ENCODE peak calls at places on chromosomes 2 and 18, in six cellular contexts. D, U, K, Z, W and A are unnamed samples.

GRCh38 chr2:167784071-167784400 is 463.4 kb downstream of the STK39 start:
- DNase-seq in D (no peak), U (no peak), K (no peak), Z (no peak), W (no peak), A (no peak)

GRCh38 chr18:49006641-49007136 is 55.9 kb upstream of the SMAD7 start:
- DNase-seq in D (peak; percentile 74), U (no peak), K (no peak), Z (no peak), W (no peak), A (no peak)

GRCh38 chr18:7601249-7601620 is 34.1 kb downstream of the PTPRM start:
- DNase-seq in D (peak; percentile 80), U (peak; percentile 26), K (no peak), Z (no peak), W (no peak), A (no peak)

GRCh38 chr2:40962026-40962425 is 510.1 kb upstream of the SLC8A1 start:
- DNase-seq in D (no peak), U (no peak), K (no peak), Z (no peak), W (no peak), A (no peak)

GRCh38 chr2:121075006-121075545 is 209.9 kb downstream of the TFCP2L1 start:
- DNase-seq in D (peak; percentile 99), U (peak; percentile 89), K (peak; percentile 81), Z (no peak), W (peak; percentile 57), A (peak; percentile 93)

GRCh38 chr2:64548795-64549194 is 24.7 kb downstream of the AFTPH start:
- DNase-seq in D (no peak), U (no peak), K (no peak), Z (no peak), W (no peak), A (no peak)

GRCh38 chr2:44941551-44942234 is at the start of gene SIX3:
- DNase-seq in D (peak; percentile 42), U (no peak), K (no peak), Z (no peak), W (peak; percentile 94), A (no peak)

GRCh38 chr2:64295326-64296149 is 151.3 kb upstream of the PELI1 start:
- DNase-seq in D (no peak), U (no peak), K (no peak), Z (no peak), W (no peak), A (no peak)

GRCh38 chr2:11155326-11156059 is at the start of gene SLC66A3:
- DNase-seq in D (peak; percentile 90), U (no peak), K (no peak), Z (no peak), W (peak; percentile 91), A (peak; percentile 68)

GRCh38 chr2:54569745-54570296 is 113.7 kb downstream of the SPTBN1 start:
- DNase-seq in D (no peak), U (no peak), K (no peak), Z (no peak), W (no peak), A (no peak)

GRCh38 chr18:48575301-48575657 is 36.4 kb downstream of the CTIF start:
- DNase-seq in D (no peak), U (no peak), K (no peak), Z (no peak), W (no peak), A (no peak)

GRCh38 chr18:46555724-46556123 is 101.3 kb downstream of the LOXHD1 start:
- DNase-seq in D (no peak), U (peak; percentile 2), K (no peak), Z (peak; percentile 11), W (no peak), A (no peak)

GRCh38 chr2:45607701-45608100 is 3.4 kb downstream of the SRBD1 start:
- DNase-seq in D (no peak), U (peak; percentile 35), K (no peak), Z (no peak), W (peak; percentile 23), A (peak; percentile 23)

GRCh38 chr2:8595821-8596600 is 85.8 kb upstream of the ID2 start:
- DNase-seq in D (no peak), U (no peak), K (no peak), Z (no peak), W (no peak), A (no peak)

GRCh38 chr2:11213975-11214374 is 58.7 kb downstream of the SLC66A3 start:
- DNase-seq in D (no peak), U (no peak), K (no peak), Z (no peak), W (no peak), A (no peak)

GRCh38 chr18:51194604-51195003 is 2.9 kb downstream of the MEX3C start:
- DNase-seq in D (peak; percentile 35), U (peak; percentile 23), K (no peak), Z (no peak), W (no peak), A (no peak)

GRCh38 chr18:36104749-36105148 is 24.4 kb downstream of the SLC39A6 start:
- DNase-seq in D (no peak), U (no peak), K (no peak), Z (no peak), W (no peak), A (no peak)

GRCh38 chr2:108573070-108573469 is 38.8 kb downstream of the LIMS1 start:
- DNase-seq in D (peak; percentile 60), U (peak; percentile 76), K (no peak), Z (no peak), W (no peak), A (no peak)

GRCh38 chr18:11654736-11655604 is 34.1 kb upstream of the GNAL start:
- DNase-seq in D (peak; percentile 54), U (peak; percentile 32), K (peak; percentile 90), Z (peak; percentile 45), W (peak; percentile 46), A (no peak)

GRCh38 chr18:77055429-77056310 is 76.9 kb downstream of the MBP start:
- DNase-seq in D (no peak), U (no peak), K (peak; percentile 80), Z (no peak), W (no peak), A (no peak)

DNA sequence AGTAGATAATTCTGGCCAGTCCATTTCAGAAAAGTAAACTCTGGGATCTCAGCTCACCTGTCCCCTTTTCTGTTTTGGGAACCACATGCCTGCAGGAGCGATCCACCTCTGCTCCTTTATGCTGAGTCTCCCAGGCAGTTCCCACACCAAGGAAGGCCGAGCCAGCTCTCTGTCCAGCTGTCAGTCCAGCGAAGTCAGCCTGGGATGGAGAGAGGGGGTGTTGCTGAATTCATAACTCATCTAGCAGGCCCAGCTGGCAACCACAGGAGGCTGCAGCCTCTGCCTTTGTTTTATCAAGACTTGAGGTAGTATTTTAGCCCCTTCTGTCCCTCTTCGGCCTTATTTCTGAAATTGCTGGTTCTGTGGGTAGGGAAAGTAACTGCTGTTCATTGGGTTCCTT is 209.9 kb downstream of the ARL4C start:
- DNase-seq in D (no peak), U (peak; percentile 22), K (no peak), Z (no peak), W (no peak), A (no peak)
- H3K4me3 ChIP-seq in D (no peak overlapping the region), U (no peak overlapping the region), K (no peak overlapping the region), Z (no peak overlapping the region), W (no peak overlapping the region), A (no peak overlapping the region)

DNA sequence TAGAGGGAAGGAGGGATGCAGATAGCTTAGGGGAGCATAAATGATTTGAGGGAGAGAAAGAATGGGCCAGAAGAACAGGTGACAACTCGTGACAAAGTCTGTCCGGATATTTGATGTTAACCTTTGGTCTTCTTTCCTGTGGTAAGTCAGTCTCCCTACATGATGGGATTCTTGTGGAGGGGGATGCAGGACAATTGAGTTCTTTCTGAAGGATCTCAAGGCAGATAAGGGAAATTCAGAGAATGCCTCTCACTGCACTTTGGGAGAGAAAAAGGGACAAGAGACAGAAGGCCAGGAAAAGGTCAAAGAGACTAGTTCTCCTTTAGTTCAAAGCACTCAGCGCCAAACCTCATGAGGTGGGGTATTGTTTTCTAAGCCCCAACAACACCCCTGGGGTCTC is 34.2 kb downstream of the FBXO36 start:
- DNase-seq in D (no peak), U (no peak), K (no peak), Z (no peak), W (no peak), A (no peak)
- H3K4me3 ChIP-seq in D (no peak overlapping the region), U (no peak overlapping the region), K (no peak overlapping the region), Z (no peak overlapping the region), W (no peak overlapping the region), A (no peak overlapping the region)

DNA sequence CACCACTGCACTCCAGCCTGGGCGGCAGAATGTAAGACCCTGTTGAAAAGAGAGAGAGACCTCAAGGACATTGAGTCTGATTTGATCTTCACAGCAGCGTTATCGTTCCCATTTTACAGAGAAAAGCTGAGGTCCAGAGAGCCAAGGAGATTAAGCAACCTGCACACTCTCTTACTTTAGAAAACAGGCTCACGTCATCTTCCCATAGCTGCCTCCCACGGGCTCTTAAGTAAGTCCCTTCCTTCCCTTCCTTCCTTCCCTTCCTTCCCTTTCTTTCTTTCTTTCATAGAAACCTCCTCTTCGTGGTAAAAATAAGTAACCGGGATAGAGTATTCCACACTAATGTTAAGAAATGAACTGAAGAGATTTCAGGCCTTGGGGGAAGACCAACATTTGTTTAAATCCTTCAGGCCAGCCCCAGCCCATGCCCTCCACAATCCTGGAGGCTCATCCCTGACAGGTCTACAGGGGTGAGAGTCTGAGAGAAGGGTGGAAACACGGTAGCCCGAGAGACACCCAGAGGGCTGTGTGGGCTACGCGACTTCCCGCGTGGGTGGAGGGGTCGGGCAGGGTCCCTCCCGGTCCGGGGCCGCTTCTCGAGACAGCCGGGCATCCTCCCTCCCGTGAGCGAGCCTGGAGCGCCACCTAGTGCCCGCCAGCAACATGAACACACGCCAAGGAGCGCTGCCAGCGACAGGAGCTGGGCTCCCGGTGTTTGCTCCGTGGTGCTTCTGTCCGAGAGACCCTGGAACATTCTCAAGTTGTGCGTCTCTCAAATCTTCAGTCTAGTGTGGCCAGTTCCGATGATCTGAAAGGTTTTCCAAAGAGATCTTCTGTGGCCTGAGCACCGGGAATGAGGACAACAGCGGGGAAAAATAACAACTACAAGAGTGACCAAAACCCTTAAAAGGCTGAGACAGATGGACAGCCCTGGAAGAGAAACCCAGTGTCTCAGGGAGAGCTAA is 160.3 kb downstream of the INO80D start:
- DNase-seq in D (peak; percentile 48), U (peak; percentile 72), K (peak; percentile 95), Z (peak; percentile 75), W (peak; percentile 77), A (peak; percentile 77)
- H3K4me3 ChIP-seq in D (peak overlapping the region; percentile 6), U (peak overlapping the region; percentile 42), K (no peak overlapping the region), Z (peak overlapping the region; percentile 9), W (peak overlapping the region; percentile 28), A (no peak overlapping the region)

GRCh38 chr2:33489835-33490431 is 13.5 kb downstream of the RASGRP3 start:
- DNase-seq in D (no peak), U (no peak), K (no peak), Z (no peak), W (no peak), A (no peak)

GRCh38 chr2:33491685-33492084 is 15.2 kb downstream of the RASGRP3 start:
- DNase-seq in D (no peak), U (no peak), K (no peak), Z (no peak), W (no peak), A (no peak)

GRCh38 chr2:33494155-33494779 is 17.8 kb downstream of the RASGRP3 start:
- DNase-seq in D (peak; percentile 23), U (no peak), K (no peak), Z (no peak), W (no peak), A (no peak)

GRCh38 chr2:33494877-33495641 is 18.6 kb downstream of the RASGRP3 start:
- DNase-seq in D (no peak), U (no peak), K (no peak), Z (no peak), W (no peak), A (no peak)

DNA sequence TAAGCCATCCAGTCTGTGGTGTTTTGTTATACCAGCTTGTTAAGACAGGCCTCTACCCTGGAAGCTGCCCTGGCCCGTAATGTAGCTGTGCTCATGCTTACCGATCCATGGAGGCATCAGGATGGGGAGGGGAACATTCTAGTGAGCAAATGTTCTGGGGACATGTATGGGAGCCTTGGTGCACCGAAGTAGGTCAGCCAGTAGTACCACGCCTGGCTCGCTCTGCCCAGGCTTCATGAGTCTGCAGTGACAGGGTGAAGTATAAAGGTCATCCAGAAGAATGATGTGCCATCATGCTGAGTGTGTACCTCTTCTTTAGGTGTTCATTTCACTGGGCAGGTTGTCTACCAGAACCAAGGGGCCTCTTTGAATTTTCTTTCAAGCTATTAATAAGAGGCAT is 16.3 kb downstream of the RASGRP3 start:
- DNase-seq in D (no peak), U (no peak), K (no peak), Z (no peak), W (no peak), A (no peak)
- H3K4me3 ChIP-seq in D (no peak overlapping the region), U (no peak overlapping the region), K (no peak overlapping the region), Z (no peak overlapping the region), W (no peak overlapping the region), A (no peak overlapping the region)